ENCODE peak calls at places on chromosomes 1 and 21, in six cellular contexts. X is NCI-H1436 treated with DMSO at 0.1 percent for 48 hours; I is amygdala; Z is activated naive CD8-positive, alpha-beta T cell treated with anti-CD3 and anti-CD28 coated beads, Interleukin-2, amount 50 U/mL, for 16 hours; K is Calu3; C is Caco-2. B is an unnamed sample.

GRCh38 chr1:52402860-52403240 is 1.4 kb downstream of the ORC1 start:
- DNase-seq in K (no peak), X (no peak), C (no peak), I (no peak), Z (no peak), B (no peak)

GRCh38 chr1:186442651-186443114 is 18.2 kb downstream of the PDC start:
- DNase-seq in C (no peak), I (no peak), K (no peak), X (no peak), Z (no peak), B (no peak)

GRCh38 chr1:81032973-81033425 is 767.7 kb upstream of the ADGRL2 start:
- DNase-seq in K (no peak), X (peak), Z (no peak), I (no peak), C (no peak), B (no peak)

GRCh38 chr21:42056996-42057689 is 14.0 kb upstream of the UMODL1 start:
- DNase-seq in C (peak), I (no peak), Z (no peak), X (no peak), K (peak), B (peak)

GRCh38 chr1:218374401-218374848 is 29.3 kb downstream of the TGFB2 start:
- DNase-seq in Z (no peak), I (no peak), K (no peak), C (no peak), X (no peak), B (no peak)

GRCh38 chr21:38806942-38807284 is 1.2 kb downstream of the ETS2 start:
- DNase-seq in Z (no peak), I (no peak), X (no peak), C (no peak), K (no peak), B (no peak)

GRCh38 chr1:43632135-43632670 is 17.7 kb upstream of the KDM4A start:
- DNase-seq in K (no peak), I (no peak), Z (no peak), C (peak), X (no peak), B (peak)

GRCh38 chr1:8604041-8604942 is 213.1 kb downstream of the RERE start:
- DNase-seq in I (no peak), Z (peak), K (no peak), X (no peak), C (no peak), B (no peak)

GRCh38 chr1:228071839-228072657 is 10.5 kb upstream of the ARF1 start:
- DNase-seq in K (no peak), X (no peak), Z (no peak), I (no peak), C (no peak), B (no peak)

GRCh38 chr1:150543500-150544143 is 5.6 kb upstream of the ADAMTSL4 start:
- DNase-seq in K (no peak), Z (no peak), I (no peak), C (no peak), X (no peak), B (no peak)

GRCh38 chr1:162984699-162985098 is 84.5 kb upstream of the RGS4 start:
- DNase-seq in K (no peak), C (no peak), X (no peak), I (no peak), Z (no peak), B (no peak)

GRCh38 chr1:117467336-117467735 is 100.1 kb downstream of the MAN1A2 start:
- DNase-seq in X (no peak), Z (no peak), I (no peak), C (no peak), K (no peak), B (no peak)

GRCh38 chr1:19670787-19671186 is 6.1 kb downstream of the HTR6 start:
- DNase-seq in Z (no peak), C (no peak), K (no peak), I (no peak), X (no peak), B (no peak)

GRCh38 chr1:150257624-150258274 is at the start of gene CA14:
- DNase-seq in C (no peak), I (peak), X (no peak), Z (no peak), K (no peak), B (no peak)

GRCh38 chr21:41321211-41321907 is 4.8 kb downstream of the FAM3B start:
- DNase-seq in X (peak), K (no peak), I (no peak), C (no peak), Z (no peak), B (no peak)

GRCh38 chr21:42471716-42472330 is 24.2 kb downstream of the RSPH1 start:
- DNase-seq in I (no peak), Z (no peak), X (no peak), C (no peak), K (no peak), B (no peak)

GRCh38 chr1:73860421-73860950 is 337.5 kb downstream of the LRRIQ3 start:
- DNase-seq in X (no peak), K (no peak), C (no peak), Z (no peak), I (no peak), B (no peak)

GRCh38 chr1:50471967-50472366 is 48.7 kb upstream of the DMRTA2 start:
- DNase-seq in Z (no peak), C (no peak), K (no peak), I (no peak), X (no peak), B (no peak)

GRCh38 chr1:78004719-78005346 is at the start of gene DNAJB4:
- DNase-seq in Z (peak), X (no peak), C (peak), K (peak), I (peak), B (no peak)

GRCh38 chr1:246587606-246588005 is 21.4 kb downstream of the CNST start:
- DNase-seq in Z (no peak), I (no peak), K (no peak), C (no peak), X (no peak), B (no peak)

GRCh38 chr1:15386128-15386824 is 23.4 kb upstream of the EFHD2 start:
- DNase-seq in Z (no peak), K (no peak), C (no peak), I (peak), X (no peak), B (no peak)

GRCh38 chr1:234123867-234124266 is 219.4 kb downstream of the SLC35F3 start:
- DNase-seq in K (no peak), Z (no peak), I (no peak), X (no peak), C (no peak), B (no peak)

GRCh38 chr1:74481607-74482006 is 30.8 kb downstream of the LRRC53 start:
- DNase-seq in I (no peak), C (no peak), Z (no peak), X (no peak), K (no peak), B (no peak)

B was measured in upper lobe of left lung.